ENCODE peak calls at places on chromosomes 13 and 19, in six cellular contexts. One of them, this sample, is unnamed.

GRCh38 chr13:27953671-27954405 is 15.3 kb downstream of the CDX2 start:
- DNase-seq in stimulated activated CD8-positive, alpha-beta memory T cell treated with anti-CD3 and anti-CD28 coated beads, Interleukin-7, amount 100 ng/mL, for 48 hours: peak; percentile 32
- DNase-seq in NCI-H1105 treated with DMSO at 0.1 percent for 48 hours: peak; percentile 60
- DNase-seq in ecto neural progenitor cell: peak; percentile 93
- DNase-seq in kidney glomerular epithelial cell: peak; percentile 12
- DNase-seq in head of caudate nucleus: peak; percentile 56
- DNase-seq in this sample: no peak

GRCh38 chr13:98978280-98978679 is 416 bp upstream of the DOCK9 start:
- DNase-seq in stimulated activated CD8-positive, alpha-beta memory T cell treated with anti-CD3 and anti-CD28 coated beads, Interleukin-7, amount 100 ng/mL, for 48 hours: no peak
- DNase-seq in NCI-H1105 treated with DMSO at 0.1 percent for 48 hours: no peak
- DNase-seq in ecto neural progenitor cell: no peak
- DNase-seq in head of caudate nucleus: no peak
- DNase-seq in kidney glomerular epithelial cell: peak; percentile 89
- DNase-seq in this sample: peak; percentile 59

GRCh38 chr19:51681286-51681956 is 11.7 kb upstream of the SPACA6 start:
- DNase-seq in kidney glomerular epithelial cell: no peak
- DNase-seq in stimulated activated CD8-positive, alpha-beta memory T cell treated with anti-CD3 and anti-CD28 coated beads, Interleukin-7, amount 100 ng/mL, for 48 hours: no peak
- DNase-seq in head of caudate nucleus: no peak
- DNase-seq in NCI-H1105 treated with DMSO at 0.1 percent for 48 hours: no peak
- DNase-seq in ecto neural progenitor cell: no peak
- DNase-seq in this sample: no peak

GRCh38 chr13:109330941-109331340 is 455.4 kb downstream of the IRS2 start:
- DNase-seq in ecto neural progenitor cell: no peak
- DNase-seq in kidney glomerular epithelial cell: no peak
- DNase-seq in NCI-H1105 treated with DMSO at 0.1 percent for 48 hours: no peak
- DNase-seq in stimulated activated CD8-positive, alpha-beta memory T cell treated with anti-CD3 and anti-CD28 coated beads, Interleukin-7, amount 100 ng/mL, for 48 hours: no peak
- DNase-seq in head of caudate nucleus: no peak
- DNase-seq in this sample: no peak

GRCh38 chr19:29690842-29691241 is 24.2 kb downstream of the C19orf12 start:
- DNase-seq in NCI-H1105 treated with DMSO at 0.1 percent for 48 hours: no peak
- DNase-seq in kidney glomerular epithelial cell: no peak
- DNase-seq in stimulated activated CD8-positive, alpha-beta memory T cell treated with anti-CD3 and anti-CD28 coated beads, Interleukin-7, amount 100 ng/mL, for 48 hours: no peak
- DNase-seq in head of caudate nucleus: no peak
- DNase-seq in ecto neural progenitor cell: no peak
- DNase-seq in this sample: no peak

GRCh38 chr13:98199480-98199879 is 22.4 kb upstream of the RNF113B start:
- DNase-seq in stimulated activated CD8-positive, alpha-beta memory T cell treated with anti-CD3 and anti-CD28 coated beads, Interleukin-7, amount 100 ng/mL, for 48 hours: no peak
- DNase-seq in head of caudate nucleus: no peak
- DNase-seq in ecto neural progenitor cell: no peak
- DNase-seq in NCI-H1105 treated with DMSO at 0.1 percent for 48 hours: no peak
- DNase-seq in kidney glomerular epithelial cell: no peak
- DNase-seq in this sample: no peak

GRCh38 chr13:71278512-71278911 is 588.5 kb downstream of the DACH1 start:
- DNase-seq in ecto neural progenitor cell: no peak
- DNase-seq in head of caudate nucleus: no peak
- DNase-seq in stimulated activated CD8-positive, alpha-beta memory T cell treated with anti-CD3 and anti-CD28 coated beads, Interleukin-7, amount 100 ng/mL, for 48 hours: no peak
- DNase-seq in NCI-H1105 treated with DMSO at 0.1 percent for 48 hours: no peak
- DNase-seq in kidney glomerular epithelial cell: no peak
- DNase-seq in this sample: no peak

GRCh38 chr19:4297901-4298771 is 4.1 kb downstream of the TMIGD2 start:
- DNase-seq in NCI-H1105 treated with DMSO at 0.1 percent for 48 hours: no peak
- DNase-seq in head of caudate nucleus: no peak
- DNase-seq in stimulated activated CD8-positive, alpha-beta memory T cell treated with anti-CD3 and anti-CD28 coated beads, Interleukin-7, amount 100 ng/mL, for 48 hours: peak; percentile 48
- DNase-seq in kidney glomerular epithelial cell: no peak
- DNase-seq in ecto neural progenitor cell: no peak
- DNase-seq in this sample: no peak

GRCh38 chr13:30022256-30022655 is 171.8 kb upstream of the UBL3 start:
- DNase-seq in ecto neural progenitor cell: no peak
- DNase-seq in kidney glomerular epithelial cell: no peak
- DNase-seq in head of caudate nucleus: peak; percentile 28
- DNase-seq in stimulated activated CD8-positive, alpha-beta memory T cell treated with anti-CD3 and anti-CD28 coated beads, Interleukin-7, amount 100 ng/mL, for 48 hours: no peak
- DNase-seq in NCI-H1105 treated with DMSO at 0.1 percent for 48 hours: no peak
- DNase-seq in this sample: no peak

GRCh38 chr13:30504081-30504480 is 38.3 kb upstream of the HMGB1 start:
- DNase-seq in kidney glomerular epithelial cell: no peak
- DNase-seq in stimulated activated CD8-positive, alpha-beta memory T cell treated with anti-CD3 and anti-CD28 coated beads, Interleukin-7, amount 100 ng/mL, for 48 hours: peak; percentile 3
- DNase-seq in NCI-H1105 treated with DMSO at 0.1 percent for 48 hours: no peak
- DNase-seq in ecto neural progenitor cell: no peak
- DNase-seq in head of caudate nucleus: no peak
- DNase-seq in this sample: no peak

GRCh38 chr19:16337809-16338469 is 13.3 kb downstream of the KLF2 start:
- DNase-seq in stimulated activated CD8-positive, alpha-beta memory T cell treated with anti-CD3 and anti-CD28 coated beads, Interleukin-7, amount 100 ng/mL, for 48 hours: no peak
- DNase-seq in ecto neural progenitor cell: no peak
- DNase-seq in NCI-H1105 treated with DMSO at 0.1 percent for 48 hours: no peak
- DNase-seq in kidney glomerular epithelial cell: no peak
- DNase-seq in head of caudate nucleus: no peak
- DNase-seq in this sample: no peak

GRCh38 chr19:48615145-48616040 is 517 bp upstream of the FAM83E start:
- DNase-seq in NCI-H1105 treated with DMSO at 0.1 percent for 48 hours: no peak
- DNase-seq in ecto neural progenitor cell: peak; percentile 47
- DNase-seq in kidney glomerular epithelial cell: no peak
- DNase-seq in stimulated activated CD8-positive, alpha-beta memory T cell treated with anti-CD3 and anti-CD28 coated beads, Interleukin-7, amount 100 ng/mL, for 48 hours: no peak
- DNase-seq in head of caudate nucleus: no peak
- DNase-seq in this sample: no peak

GRCh38 chr13:103287659-103288058 is 221.4 kb upstream of the SLC10A2 start:
- DNase-seq in stimulated activated CD8-positive, alpha-beta memory T cell treated with anti-CD3 and anti-CD28 coated beads, Interleukin-7, amount 100 ng/mL, for 48 hours: no peak
- DNase-seq in NCI-H1105 treated with DMSO at 0.1 percent for 48 hours: no peak
- DNase-seq in kidney glomerular epithelial cell: no peak
- DNase-seq in ecto neural progenitor cell: no peak
- DNase-seq in head of caudate nucleus: no peak
- DNase-seq in this sample: no peak

GRCh38 chr19:41407271-41407670 is 9.7 kb downstream of the BCKDHA start:
- DNase-seq in stimulated activated CD8-positive, alpha-beta memory T cell treated with anti-CD3 and anti-CD28 coated beads, Interleukin-7, amount 100 ng/mL, for 48 hours: no peak
- DNase-seq in ecto neural progenitor cell: no peak
- DNase-seq in NCI-H1105 treated with DMSO at 0.1 percent for 48 hours: no peak
- DNase-seq in kidney glomerular epithelial cell: peak; percentile 78
- DNase-seq in head of caudate nucleus: no peak
- DNase-seq in this sample: no peak

GRCh38 chr13:44903596-44903995 is 85.7 kb downstream of the NUFIP1 start:
- DNase-seq in stimulated activated CD8-positive, alpha-beta memory T cell treated with anti-CD3 and anti-CD28 coated beads, Interleukin-7, amount 100 ng/mL, for 48 hours: no peak
- DNase-seq in ecto neural progenitor cell: peak; percentile 58
- DNase-seq in kidney glomerular epithelial cell: no peak
- DNase-seq in NCI-H1105 treated with DMSO at 0.1 percent for 48 hours: no peak
- DNase-seq in head of caudate nucleus: peak; percentile 47
- DNase-seq in this sample: no peak

GRCh38 chr19:6551607-6552450 is 21.0 kb downstream of the TNFSF9 start:
- DNase-seq in head of caudate nucleus: no peak
- DNase-seq in stimulated activated CD8-positive, alpha-beta memory T cell treated with anti-CD3 and anti-CD28 coated beads, Interleukin-7, amount 100 ng/mL, for 48 hours: peak; percentile 66
- DNase-seq in kidney glomerular epithelial cell: no peak
- DNase-seq in NCI-H1105 treated with DMSO at 0.1 percent for 48 hours: no peak
- DNase-seq in ecto neural progenitor cell: peak; percentile 85
- DNase-seq in this sample: no peak

GRCh38 chr19:590396-590745 is 690 bp downstream of the HCN2 start:
- DNase-seq in ecto neural progenitor cell: no peak
- DNase-seq in head of caudate nucleus: no peak
- DNase-seq in kidney glomerular epithelial cell: no peak
- DNase-seq in NCI-H1105 treated with DMSO at 0.1 percent for 48 hours: peak; percentile 26
- DNase-seq in stimulated activated CD8-positive, alpha-beta memory T cell treated with anti-CD3 and anti-CD28 coated beads, Interleukin-7, amount 100 ng/mL, for 48 hours: no peak
- DNase-seq in this sample: no peak

GRCh38 chr13:30798776-30799625 is 63.7 kb downstream of the ALOX5AP start:
- DNase-seq in kidney glomerular epithelial cell: no peak
- DNase-seq in ecto neural progenitor cell: peak; percentile 42
- DNase-seq in NCI-H1105 treated with DMSO at 0.1 percent for 48 hours: no peak
- DNase-seq in head of caudate nucleus: no peak
- DNase-seq in stimulated activated CD8-positive, alpha-beta memory T cell treated with anti-CD3 and anti-CD28 coated beads, Interleukin-7, amount 100 ng/mL, for 48 hours: no peak
- DNase-seq in this sample: no peak

GRCh38 chr13:79659161-79659560 is 178.2 kb downstream of the NDFIP2 start:
- DNase-seq in head of caudate nucleus: no peak
- DNase-seq in ecto neural progenitor cell: peak; percentile 55
- DNase-seq in stimulated activated CD8-positive, alpha-beta memory T cell treated with anti-CD3 and anti-CD28 coated beads, Interleukin-7, amount 100 ng/mL, for 48 hours: no peak
- DNase-seq in NCI-H1105 treated with DMSO at 0.1 percent for 48 hours: peak; percentile 25
- DNase-seq in kidney glomerular epithelial cell: peak; percentile 46
- DNase-seq in this sample: no peak

GRCh38 chr13:98575009-98575866 is 1.7 kb downstream of the STK24 start:
- DNase-seq in ecto neural progenitor cell: no peak
- DNase-seq in head of caudate nucleus: no peak
- DNase-seq in kidney glomerular epithelial cell: no peak
- DNase-seq in NCI-H1105 treated with DMSO at 0.1 percent for 48 hours: no peak
- DNase-seq in stimulated activated CD8-positive, alpha-beta memory T cell treated with anti-CD3 and anti-CD28 coated beads, Interleukin-7, amount 100 ng/mL, for 48 hours: no peak
- DNase-seq in this sample: no peak

GRCh38 chr13:98014766-98015165 is 61.3 kb downstream of the IPO5 start:
- DNase-seq in head of caudate nucleus: no peak
- DNase-seq in ecto neural progenitor cell: no peak
- DNase-seq in stimulated activated CD8-positive, alpha-beta memory T cell treated with anti-CD3 and anti-CD28 coated beads, Interleukin-7, amount 100 ng/mL, for 48 hours: no peak
- DNase-seq in kidney glomerular epithelial cell: no peak
- DNase-seq in NCI-H1105 treated with DMSO at 0.1 percent for 48 hours: no peak
- DNase-seq in this sample: peak; percentile 54

GRCh38 chr19:13095934-13096890 is 6.4 kb downstream of the LYL1 start:
- DNase-seq in stimulated activated CD8-positive, alpha-beta memory T cell treated with anti-CD3 and anti-CD28 coated beads, Interleukin-7, amount 100 ng/mL, for 48 hours: no peak
- DNase-seq in kidney glomerular epithelial cell: no peak
- DNase-seq in NCI-H1105 treated with DMSO at 0.1 percent for 48 hours: no peak
- DNase-seq in head of caudate nucleus: no peak
- DNase-seq in ecto neural progenitor cell: peak; percentile 83
- DNase-seq in this sample: no peak

GRCh38 chr19:58398087-58398486 is 2.6 kb downstream of the RNF225 start:
- DNase-seq in NCI-H1105 treated with DMSO at 0.1 percent for 48 hours: no peak
- DNase-seq in stimulated activated CD8-positive, alpha-beta memory T cell treated with anti-CD3 and anti-CD28 coated beads, Interleukin-7, amount 100 ng/mL, for 48 hours: no peak
- DNase-seq in ecto neural progenitor cell: no peak
- DNase-seq in head of caudate nucleus: no peak
- DNase-seq in kidney glomerular epithelial cell: no peak
- DNase-seq in this sample: no peak